ENCODE peak calls at places on chromosomes 12 and 14, in six cellular contexts. One of them, this sample, is unnamed.

GRCh38 chr12:124696689-124697476 is 129.5 kb upstream of the NCOR2 start:
- DNase-seq in omental fat pad: no peak
- DNase-seq in epithelial cell of prostate: no peak
- DNase-seq in HT-29: peak
- DNase-seq in progenitor cell of endocrine pancreas: no peak
- DNase-seq in activated naive CD4-positive, alpha-beta T cell: no peak
- DNase-seq in this sample: no peak

GRCh38 chr12:95621725-95622124 is 70.4 kb upstream of the USP44 start:
- DNase-seq in omental fat pad: no peak
- DNase-seq in epithelial cell of prostate: no peak
- DNase-seq in HT-29: no peak
- DNase-seq in progenitor cell of endocrine pancreas: no peak
- DNase-seq in activated naive CD4-positive, alpha-beta T cell: no peak
- DNase-seq in this sample: no peak

GRCh38 chr12:70648831-70649230 is 11.6 kb upstream of the PTPRB start:
- DNase-seq in omental fat pad: no peak
- DNase-seq in epithelial cell of prostate: no peak
- DNase-seq in HT-29: no peak
- DNase-seq in progenitor cell of endocrine pancreas: no peak
- DNase-seq in activated naive CD4-positive, alpha-beta T cell: no peak
- DNase-seq in this sample: no peak

GRCh38 chr14:67420102-67420739 is 8.3 kb upstream of the PLEK2 start:
- DNase-seq in omental fat pad: no peak
- DNase-seq in epithelial cell of prostate: no peak
- DNase-seq in HT-29: peak
- DNase-seq in progenitor cell of endocrine pancreas: no peak
- DNase-seq in activated naive CD4-positive, alpha-beta T cell: no peak
- DNase-seq in this sample: no peak

GRCh38 chr14:105315941-105316562 is 1.5 kb downstream of the PACS2 start:
- DNase-seq in omental fat pad: no peak
- DNase-seq in epithelial cell of prostate: no peak
- DNase-seq in HT-29: no peak
- DNase-seq in progenitor cell of endocrine pancreas: no peak
- DNase-seq in activated naive CD4-positive, alpha-beta T cell: no peak
- DNase-seq in this sample: peak

GRCh38 chr14:92676448-92677086 is 71.9 kb downstream of the LGMN start:
- DNase-seq in omental fat pad: no peak
- DNase-seq in epithelial cell of prostate: no peak
- DNase-seq in HT-29: no peak
- DNase-seq in progenitor cell of endocrine pancreas: no peak
- DNase-seq in activated naive CD4-positive, alpha-beta T cell: no peak
- DNase-seq in this sample: no peak

GRCh38 chr14:100348253-100348729 is 25.2 kb downstream of the SLC25A47 start:
- DNase-seq in omental fat pad: no peak
- DNase-seq in epithelial cell of prostate: no peak
- DNase-seq in HT-29: no peak
- DNase-seq in progenitor cell of endocrine pancreas: no peak
- DNase-seq in activated naive CD4-positive, alpha-beta T cell: no peak
- DNase-seq in this sample: peak

GRCh38 chr12:102480401-102480800 is at the start of gene IGF1:
- DNase-seq in omental fat pad: no peak
- DNase-seq in epithelial cell of prostate: no peak
- DNase-seq in HT-29: no peak
- DNase-seq in progenitor cell of endocrine pancreas: no peak
- DNase-seq in activated naive CD4-positive, alpha-beta T cell: no peak
- DNase-seq in this sample: no peak